ENCODE peak calls at places on chromosomes 7 and 10, in eight cellular contexts. E, Z, H, N, V, W, O and G are unnamed samples.

GRCh38 chr7:44491229-44491628 is 771 bp upstream of the NUDCD3 start:
- DNase-seq in Z (no peak), E (no peak), W (no peak), H (no peak), O (no peak), N (no peak), V (no peak), G (no peak)

GRCh38 chr10:35884657-35885071 is 242.6 kb upstream of the FZD8 start:
- DNase-seq in Z (no peak), N (no peak), E (no peak), V (no peak), W (no peak), O (no peak), H (no peak), G (no peak)

GRCh38 chr7:94562525-94562924 is 52.9 kb downstream of the CASD1 start:
- DNase-seq in O (no peak), H (no peak), Z (no peak), W (no peak), N (peak), V (no peak), E (no peak), G (no peak)

GRCh38 chr10:71136036-71136690 is 76.2 kb upstream of the UNC5B start:
- DNase-seq in H (no peak), W (no peak), N (no peak), V (no peak), O (no peak), Z (no peak), E (peak), G (no peak)

GRCh38 chr7:114527589-114527988 is 113.0 kb downstream of the FOXP2 start:
- DNase-seq in V (no peak), W (no peak), E (no peak), Z (no peak), O (no peak), H (no peak), N (no peak), G (no peak)

GRCh38 chr10:1608408-1609037 is 128.8 kb downstream of the ADARB2 start:
- DNase-seq in O (no peak), N (no peak), H (no peak), W (no peak), E (no peak), Z (no peak), V (no peak), G (no peak)

GRCh38 chr7:506391-506831 is 13.2 kb downstream of the PDGFA start:
- DNase-seq in E (no peak), W (peak), O (peak), N (no peak), Z (peak), H (no peak), V (no peak), G (no peak)

GRCh38 chr10:116307450-116307849 is 16.8 kb upstream of the CCDC172 start:
- DNase-seq in W (no peak), O (no peak), E (no peak), Z (no peak), V (no peak), H (no peak), N (no peak), G (no peak)

GRCh38 chr10:34918896-34919295 is 103.8 kb upstream of the PARD3 start:
- DNase-seq in Z (no peak), E (no peak), H (no peak), O (no peak), N (no peak), W (no peak), V (no peak), G (no peak)

GRCh38 chr10:116120688-116121087 is 152.3 kb downstream of the GFRA1 start:
- DNase-seq in O (no peak), W (no peak), E (no peak), N (no peak), H (no peak), Z (no peak), V (no peak), G (no peak)

GRCh38 chr7:130904031-130904757 is 170.2 kb upstream of the KLF14 start:
- DNase-seq in W (no peak), H (peak), O (no peak), Z (no peak), E (peak), N (peak), V (no peak), G (no peak)

GRCh38 chr10:114550756-114551290 is 107.3 kb downstream of the ABLIM1 start:
- DNase-seq in V (no peak), W (no peak), Z (no peak), O (no peak), N (peak), E (no peak), H (no peak), G (no peak)

GRCh38 chr7:66258409-66258808 is 53.3 kb downstream of the TPST1 start:
- DNase-seq in V (no peak), N (no peak), E (no peak), H (peak), Z (no peak), O (no peak), W (no peak), G (no peak)

GRCh38 chr10:125203186-125203800 is 42.9 kb upstream of the CTBP2 start:
- DNase-seq in O (peak), Z (no peak), V (no peak), N (no peak), E (no peak), H (no peak), W (peak), G (no peak)

GRCh38 chr10:130905386-130905785 is 406.1 kb downstream of the TCERG1L start:
- DNase-seq in H (no peak), E (peak), V (no peak), N (no peak), O (no peak), W (no peak), Z (no peak), G (no peak)

GRCh38 chr10:29266641-29267040 is 22.2 kb upstream of the LYZL1 start:
- DNase-seq in V (no peak), H (no peak), E (no peak), O (no peak), Z (no peak), N (peak), W (no peak), G (no peak)

DNA sequence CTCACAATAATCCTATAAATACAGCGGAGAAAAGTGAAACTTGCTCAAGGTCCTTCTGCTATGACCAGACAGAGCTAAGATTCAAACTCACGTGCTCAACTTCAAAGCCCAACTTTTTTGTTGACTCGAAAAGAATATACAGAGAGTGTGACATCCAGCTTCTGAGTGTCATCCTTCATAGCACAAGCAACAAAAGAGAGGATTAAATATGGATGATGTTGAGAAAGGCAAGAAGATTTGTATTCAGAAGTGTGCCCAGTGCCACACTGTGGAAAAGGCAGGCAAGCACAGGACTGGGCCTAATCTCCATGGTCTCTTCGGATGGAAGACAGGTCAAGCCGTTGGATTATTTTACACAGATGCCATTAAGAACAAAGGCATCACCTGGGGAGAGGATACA is 2.1 kb upstream of the FAM3C start:
- DNase-seq in V (no peak), O (no peak), N (peak), E (no peak), Z (no peak), H (no peak), W (no peak), G (no peak)
- TF ChIP-seq CTCF in V (no peak), O (no peak), N (peak), E (no peak), Z (no peak), H (no peak), W (no peak), G (peak)

GRCh38 chr10:123150986-123151738 is 3.0 kb upstream of the BUB3 start:
- DNase-seq in V (no peak), N (no peak), Z (peak), H (peak), O (peak), W (peak), E (no peak), G (no peak)

GRCh38 chr10:123154092-123154942 is at the start of gene BUB3:
- DNase-seq in E (peak), O (peak), N (peak), V (peak), Z (peak), W (peak), H (peak), G (peak)

GRCh38 chr10:123156091-123156490 is 1.9 kb downstream of the BUB3 start:
- DNase-seq in H (no peak), W (no peak), N (peak), V (no peak), O (no peak), Z (no peak), E (no peak), G (no peak)

GRCh38 chr10:123154943-123155505 is 822 bp downstream of the BUB3 start:
- DNase-seq in Z (peak), N (peak), W (peak), H (peak), E (no peak), V (no peak), O (no peak), G (no peak)

GRCh38 chr10:123153486-123154091 is 613 bp upstream of the BUB3 start:
- DNase-seq in O (peak), H (no peak), E (no peak), W (no peak), V (no peak), N (no peak), Z (no peak), G (no peak)
- H3K4me3 ChIP-seq in O (no peak), H (no peak), E (peak), W (no peak), V (no peak), N (no peak), Z (peak), G (no peak)

GRCh38 chr7:1558181-1558811 is 2.3 kb upstream of the TMEM184A start:
- DNase-seq in O (no peak), H (no peak), W (no peak), V (no peak), Z (peak), E (no peak), N (peak), G (no peak)
- TF ChIP-seq CTCF in O (no peak), H (no peak), W (no peak), V (no peak), Z (no peak), E (no peak), N (peak), G (peak)

DNA sequence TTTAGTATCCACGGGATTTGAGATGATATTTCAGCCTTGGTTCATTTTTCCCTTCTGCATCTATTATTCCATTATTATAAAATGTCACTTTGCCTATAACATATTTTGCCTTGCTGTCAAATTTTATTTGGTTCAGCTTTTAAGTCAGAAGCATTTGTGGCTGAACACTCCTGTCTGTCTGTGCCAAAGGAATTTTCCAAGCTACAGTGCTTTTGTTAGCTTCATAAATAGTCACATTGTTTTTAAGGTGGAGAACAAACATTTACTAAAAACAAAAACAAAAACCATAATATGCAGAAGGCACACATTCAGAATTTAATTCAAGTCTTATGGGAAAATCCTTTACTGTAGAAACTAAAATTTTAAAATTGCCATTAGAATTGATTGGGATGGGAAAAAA is 33.8 kb upstream of the ELMO1 start:
- DNase-seq in H (no peak), V (no peak), E (no peak), W (no peak), Z (no peak), N (no peak), O (no peak), G (no peak)
- H3K4me3 ChIP-seq in H (no peak), V (no peak), E (no peak), W (no peak), Z (no peak), N (no peak), O (no peak), G (no peak)

GRCh38 chr10:61669161-61669755 is 6.5 kb downstream of the CABCOCO1 start:
- DNase-seq in N (peak), V (no peak), H (no peak), W (no peak), Z (no peak), E (no peak), O (no peak), G (no peak)
- TF ChIP-seq CTCF in N (no peak), V (no peak), H (no peak), W (no peak), Z (no peak), E (no peak), O (no peak), G (no peak)